ENCODE peak calls at places on chromosomes 13 and 19, in four cellular contexts. One of them, this sample, is unnamed.

GRCh38 chr13:72851678-72852014 is 69.7 kb downstream of the PIBF1 start:
- DNase-seq in K562: no peak
- DNase-seq in GM12878: no peak
- DNase-seq in HepG2: no peak
- DNase-seq in this sample: no peak

GRCh38 chr19:2127758-2128157 is 23.6 kb downstream of the AP3D1 start:
- DNase-seq in HepG2: no peak
- DNase-seq in GM12878: no peak
- DNase-seq in K562: no peak
- DNase-seq in this sample: no peak

GRCh38 chr19:41871573-41872383 is 5.3 kb upstream of the CD79A start:
- DNase-seq in GM12878: peak; percentile 80
- DNase-seq in HepG2: no peak
- DNase-seq in K562: no peak
- DNase-seq in this sample: no peak

GRCh38 chr13:55244991-55245644 is 1895.6 kb upstream of the PRR20A start:
- DNase-seq in K562: no peak
- DNase-seq in GM12878: no peak
- DNase-seq in HepG2: peak; percentile 1
- DNase-seq in this sample: no peak

GRCh38 chr13:44271031-44271433 is 102.6 kb upstream of the SERP2 start:
- DNase-seq in GM12878: no peak
- DNase-seq in HepG2: no peak
- DNase-seq in K562: no peak
- DNase-seq in this sample: no peak

GRCh38 chr13:93460005-93460404 is 233.4 kb downstream of the GPC6 start:
- DNase-seq in K562: no peak
- DNase-seq in HepG2: no peak
- DNase-seq in GM12878: no peak
- DNase-seq in this sample: no peak

GRCh38 chr19:53865918-53866696 is 1.6 kb upstream of the MYADM start:
- DNase-seq in K562: peak; percentile 46
- DNase-seq in GM12878: no peak
- DNase-seq in HepG2: peak; percentile 68
- DNase-seq in this sample: peak; percentile 92

GRCh38 chr19:4172861-4173473 is 9.4 kb downstream of the SIRT6 start:
- DNase-seq in K562: peak; percentile 83
- DNase-seq in GM12878: no peak
- DNase-seq in HepG2: no peak
- DNase-seq in this sample: no peak

GRCh38 chr19:19624032-19624570 is 3.9 kb downstream of the LPAR2 start:
- DNase-seq in GM12878: no peak
- DNase-seq in K562: no peak
- DNase-seq in HepG2: no peak
- DNase-seq in this sample: no peak

GRCh38 chr19:16584825-16585801 is 12.9 kb upstream of the SLC35E1 start:
- DNase-seq in GM12878: no peak
- DNase-seq in K562: peak; percentile 43
- DNase-seq in HepG2: no peak
- DNase-seq in this sample: no peak

GRCh38 chr13:109285586-109285985 is 500.8 kb downstream of the IRS2 start:
- DNase-seq in GM12878: no peak
- DNase-seq in K562: no peak
- DNase-seq in HepG2: no peak
- DNase-seq in this sample: no peak

GRCh38 chr19:844300-844971 is 3.6 kb downstream of the PRTN3 start:
- DNase-seq in GM12878: no peak
- DNase-seq in HepG2: no peak
- DNase-seq in K562: peak; percentile 79
- DNase-seq in this sample: no peak

GRCh38 chr19:12802267-12803106 is 618 bp downstream of the THSD8 start:
- DNase-seq in K562: peak; percentile 16
- DNase-seq in HepG2: no peak
- DNase-seq in GM12878: no peak
- DNase-seq in this sample: no peak

GRCh38 chr13:66940113-66940512 is 290.0 kb downstream of the PCDH9 start:
- DNase-seq in K562: no peak
- DNase-seq in HepG2: no peak
- DNase-seq in GM12878: no peak
- DNase-seq in this sample: no peak

GRCh38 chr13:51674276-51674675 is 90.0 kb downstream of the WDFY2 start:
- DNase-seq in HepG2: no peak
- DNase-seq in K562: no peak
- DNase-seq in GM12878: no peak
- DNase-seq in this sample: no peak

GRCh38 chr19:51688665-51689571 is 4.2 kb upstream of the SPACA6 start:
- DNase-seq in K562: peak; percentile 79
- DNase-seq in GM12878: no peak
- DNase-seq in HepG2: peak; percentile 61
- DNase-seq in this sample: peak; percentile 95

GRCh38 chr13:34179481-34179880 is 361.5 kb downstream of the RFC3 start:
- DNase-seq in GM12878: no peak
- DNase-seq in K562: no peak
- DNase-seq in HepG2: no peak
- DNase-seq in this sample: no peak

GRCh38 chr19:46856062-46857022 is 4.5 kb upstream of the ARHGAP35 start:
- DNase-seq in HepG2: peak; percentile 90
- DNase-seq in GM12878: peak; percentile 45
- DNase-seq in K562: peak; percentile 92
- DNase-seq in this sample: peak; percentile 99

GRCh38 chr13:98411013-98411412 is 165.9 kb downstream of the STK24 start:
- DNase-seq in K562: no peak
- DNase-seq in GM12878: no peak
- DNase-seq in HepG2: no peak
- DNase-seq in this sample: no peak

GRCh38 chr13:51974485-51974884 is 36.8 kb downstream of the ATP7B start:
- DNase-seq in GM12878: no peak
- DNase-seq in HepG2: no peak
- DNase-seq in K562: no peak
- DNase-seq in this sample: no peak

GRCh38 chr19:39858541-39858940 is 12.4 kb upstream of the FBL start:
- DNase-seq in K562: peak; percentile 32
- DNase-seq in GM12878: no peak
- DNase-seq in HepG2: peak; percentile 35
- DNase-seq in this sample: peak; percentile 65

GRCh38 chr13:36543671-36544070 is 111.4 kb downstream of the CCNA1 start:
- DNase-seq in GM12878: no peak
- DNase-seq in K562: no peak
- DNase-seq in HepG2: no peak
- DNase-seq in this sample: no peak

GRCh38 chr19:2561895-2562294 is 86.0 kb downstream of the GADD45B start:
- DNase-seq in GM12878: peak; percentile 92
- DNase-seq in HepG2: no peak
- DNase-seq in K562: no peak
- DNase-seq in this sample: no peak

DNA sequence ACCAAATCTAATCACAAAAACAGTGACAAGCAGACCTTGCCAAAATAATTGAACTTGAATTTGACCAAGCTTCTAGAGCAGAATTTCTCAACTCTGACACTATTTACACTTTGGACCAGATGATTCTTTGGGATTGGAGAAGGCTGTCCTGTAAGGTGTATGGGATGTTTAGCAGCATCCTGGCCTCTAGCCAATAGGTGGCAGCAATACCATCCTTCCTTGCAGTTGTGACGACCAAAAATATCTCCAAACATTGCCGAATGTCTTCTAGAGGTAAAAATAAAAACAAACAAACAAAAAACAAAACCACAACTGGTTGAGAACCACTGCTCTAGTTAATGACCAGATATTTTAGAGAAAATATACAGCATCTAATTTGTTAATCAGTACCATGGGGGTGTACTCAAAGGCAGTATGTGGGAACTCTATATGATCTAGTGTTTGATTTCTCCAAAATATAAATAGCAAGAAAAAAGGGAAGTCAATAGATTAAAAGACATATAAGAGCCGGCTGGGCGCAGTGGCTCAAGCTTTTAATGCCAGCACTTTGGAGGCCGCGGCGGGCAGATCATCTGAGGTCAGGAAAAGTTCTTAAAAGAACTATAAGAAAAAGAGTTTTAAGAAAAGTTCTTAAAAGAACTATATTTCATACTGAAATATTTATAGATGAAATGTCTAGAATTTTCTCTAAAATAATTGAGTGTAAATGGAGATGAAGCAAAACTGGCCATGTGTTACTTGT is 60.9 kb upstream of the ZNF527 start:
- DNase-seq in HepG2: no peak
- DNase-seq in GM12878: no peak
- DNase-seq in K562: no peak
- DNase-seq in this sample: peak; percentile 42
- TF ChIP-seq BHLHE40 in HepG2: no peak
- TF ChIP-seq BHLHE40 in GM12878: no peak
- TF ChIP-seq BHLHE40 in K562: no peak
- TF ChIP-seq BHLHE40 in this sample: no peak

DNA sequence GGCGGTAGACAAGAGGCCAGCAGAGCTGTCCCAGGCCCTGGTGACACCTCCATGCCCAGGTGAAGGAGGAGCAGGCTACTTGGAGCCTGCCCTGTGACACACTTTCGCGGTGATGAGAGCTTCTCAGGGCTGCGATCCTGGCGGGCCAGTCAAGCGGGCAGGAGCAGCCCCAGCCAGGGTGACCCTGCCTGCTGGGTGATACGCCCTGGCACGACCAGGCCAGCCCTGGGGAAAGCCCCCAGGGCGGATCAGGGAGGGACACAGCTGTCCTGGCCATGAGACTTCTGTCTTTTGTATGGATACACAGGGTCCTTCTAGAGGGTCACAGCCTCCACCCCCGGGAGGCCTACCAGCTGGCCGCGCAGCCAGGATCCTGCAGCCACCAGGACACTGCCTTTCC is 13.1 kb downstream of the DNM2 start:
- DNase-seq in K562: no peak
- DNase-seq in GM12878: no peak
- DNase-seq in HepG2: no peak
- DNase-seq in this sample: no peak
- H3K4me1 ChIP-seq in K562: peaks cover 32% of the 10 kb centered on the region
- H3K4me1 ChIP-seq in GM12878: peaks cover 20% of the 10 kb centered on the region
- H3K4me1 ChIP-seq in HepG2: peaks cover 23% of the 10 kb centered on the region
- H3K4me1 ChIP-seq in this sample: no peaks in the 10 kb centered on the region

DNA sequence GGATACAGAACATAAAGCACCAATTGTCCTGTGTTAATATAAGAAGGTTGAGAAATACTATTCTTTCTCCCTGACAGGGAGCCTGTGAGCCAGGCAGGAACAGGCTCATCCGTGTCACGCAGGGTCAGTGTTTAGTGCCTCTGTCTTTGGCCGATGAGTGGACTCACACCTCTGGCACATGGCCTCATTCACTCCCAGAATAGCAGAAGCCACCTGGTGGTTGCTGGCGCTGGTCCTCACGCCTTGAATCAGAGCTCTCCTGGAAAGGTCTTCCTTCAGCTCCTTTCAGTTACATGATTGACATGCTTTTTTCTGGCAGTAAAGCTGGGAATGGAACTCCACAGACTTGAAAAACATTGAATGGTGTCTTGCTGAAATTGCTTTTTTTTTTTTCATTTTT is 28.1 kb upstream of the SIAH3 start:
- DNase-seq in GM12878: no peak
- DNase-seq in K562: peak; percentile 7
- DNase-seq in HepG2: peak; percentile 39
- DNase-seq in this sample: peak; percentile 12
- TF ChIP-seq CHD2 in GM12878: no peak
- TF ChIP-seq CHD2 in K562: no peak
- TF ChIP-seq CHD2 in HepG2: no peak
- TF ChIP-seq CHD2 in this sample: no peak

DNA sequence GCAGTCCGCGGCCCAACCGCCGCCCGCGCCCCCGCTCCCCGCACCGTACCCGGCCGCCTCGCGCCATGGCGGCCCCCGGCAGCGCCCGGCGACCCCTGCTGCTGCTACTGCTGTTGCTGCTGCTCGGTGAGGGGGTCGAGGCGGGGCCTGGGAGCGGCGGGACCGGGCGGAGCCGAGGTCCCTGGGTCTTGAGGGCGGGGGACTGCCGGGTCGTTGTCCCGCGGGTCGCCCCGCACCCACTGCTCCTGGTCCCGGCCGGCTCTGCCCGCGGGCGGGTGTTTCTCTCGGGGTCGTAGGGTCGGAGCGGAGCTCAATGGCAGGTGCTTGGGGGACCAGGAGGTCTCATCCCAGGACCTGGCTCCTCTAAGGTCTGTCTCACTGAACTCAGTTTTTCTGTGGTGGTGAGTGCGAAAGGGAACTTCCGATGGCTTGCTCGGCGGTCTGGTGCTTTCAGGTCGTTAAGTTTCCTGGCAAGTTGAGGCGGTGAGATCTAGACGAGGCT is 382 bp downstream of the LAMP1 start:
- DNase-seq in HepG2: no peak
- DNase-seq in GM12878: no peak
- DNase-seq in K562: peak; percentile 59
- DNase-seq in this sample: no peak
- TF ChIP-seq BHLHE40 in HepG2: no peak
- TF ChIP-seq BHLHE40 in GM12878: no peak
- TF ChIP-seq BHLHE40 in K562: no peak
- TF ChIP-seq BHLHE40 in this sample: no peak

DNA sequence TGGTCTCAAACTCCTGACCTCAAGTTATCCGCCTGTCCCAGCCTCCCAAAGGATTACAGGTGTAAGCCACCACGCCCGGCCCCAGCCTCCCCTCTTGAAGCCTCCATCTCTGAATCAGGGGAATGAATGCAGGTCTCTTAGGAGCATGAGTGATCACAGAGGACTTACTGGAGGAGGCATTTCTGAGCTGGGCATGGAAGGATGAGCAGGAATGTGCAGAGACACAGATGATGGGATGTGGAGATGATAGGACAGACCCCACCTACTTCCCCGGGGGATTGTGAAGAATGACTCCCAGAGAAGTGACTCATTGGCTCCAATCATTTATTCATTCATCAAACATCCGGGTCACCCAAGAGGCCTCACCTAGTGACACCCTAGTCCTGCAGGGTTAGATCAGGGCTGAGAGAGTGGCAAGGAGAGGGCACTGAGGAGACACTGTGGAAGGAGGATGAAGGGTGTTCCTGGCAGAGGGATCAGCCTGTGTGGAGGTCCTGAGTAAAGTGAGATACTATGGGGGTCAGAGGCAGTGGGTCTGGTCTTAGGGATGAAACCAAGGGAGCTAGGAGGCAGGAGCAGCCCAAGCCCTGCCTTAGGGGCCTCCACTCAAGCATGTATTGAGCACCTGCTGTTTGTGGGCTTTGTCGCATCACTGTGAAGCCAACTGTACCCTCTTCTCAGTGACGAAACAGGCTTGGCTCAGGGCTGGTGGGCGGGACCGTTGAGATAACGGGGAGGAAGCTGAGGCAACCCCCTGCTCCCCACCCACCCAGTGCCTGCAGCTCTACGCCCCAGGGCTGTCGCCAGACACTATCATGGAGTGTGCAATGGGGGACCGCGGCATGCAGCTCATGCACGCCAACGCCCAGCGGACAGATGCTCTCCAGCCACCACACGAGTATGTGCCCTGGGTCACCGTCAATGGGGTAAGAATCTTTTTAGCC is 3.0 kb downstream of the IFI30 start:
- DNase-seq in GM12878: no peak
- DNase-seq in K562: no peak
- DNase-seq in HepG2: no peak
- DNase-seq in this sample: no peak
- H3K4me1 ChIP-seq in GM12878: peaks cover 34% of the 10 kb centered on the region
- H3K4me1 ChIP-seq in K562: peaks cover 28% of the 10 kb centered on the region
- H3K4me1 ChIP-seq in HepG2: peaks cover 14% of the 10 kb centered on the region
- H3K4me1 ChIP-seq in this sample: peaks cover 4% of the 10 kb centered on the region